ENCODE peak calls at places on chromosome 15, in four cellular contexts. G, Z, X and W are unnamed samples.

GRCh38 chr15:52436971-52437370 is 91.7 kb downstream of the MYO5A start:
- DNase-seq in G (no peak), Z (no peak), X (no peak), W (no peak)

GRCh38 chr15:47473857-47474256 is 243.4 kb upstream of the SEMA6D start:
- DNase-seq in Z (no peak), X (no peak), G (no peak), W (no peak)

GRCh38 chr15:34336947-34337556 is 529 bp downstream of the SLC12A6 start:
- DNase-seq in X (no peak), G (peak), Z (no peak), W (no peak)

GRCh38 chr15:79874242-79874641 is 22.6 kb downstream of the MTHFS start:
- DNase-seq in X (no peak), Z (no peak), G (no peak), W (no peak)

GRCh38 chr15:38128389-38128788 is 124.2 kb upstream of the SPRED1 start:
- DNase-seq in G (no peak), X (no peak), Z (no peak), W (no peak)

GRCh38 chr15:90580541-90580940 is 50.8 kb downstream of the CRTC3 start:
- DNase-seq in G (no peak), Z (no peak), X (no peak), W (no peak)

GRCh38 chr15:67957435-67958139 is 96.5 kb upstream of the PIAS1 start:
- DNase-seq in X (no peak), G (no peak), Z (no peak), W (no peak)

GRCh38 chr15:44738340-44738984 is 2.1 kb downstream of the TRIM69 start:
- DNase-seq in X (no peak), G (peak), Z (no peak), W (no peak)